ENCODE peak calls at places on chromosomes 6 and 20, in nine cellular contexts. N is upper lobe of right lung, Q is neural crest cell, I is esophagus muscularis mucosa, F is NB4, V is cardiac fibroblast, Y is suprapubic skin, X is OCI-LY7, O is mucosa of descending colon. D is an unnamed sample.

GRCh38 chr6:145929037-145929633 is 35.0 kb downstream of the SHPRH start:
- DNase-seq in N (no peak), Q (no peak), I (no peak), F (peak; percentile 60), V (peak; percentile 78), Y (no peak), X (peak; percentile 63), O (peak; percentile 29), D (peak; percentile 13)

GRCh38 chr6:106084106-106084963 is 1.8 kb upstream of the PRDM1 start:
- DNase-seq in N (no peak), Q (no peak), I (peak; percentile 66), F (peak; percentile 90), V (peak; percentile 91), Y (no peak), X (peak; percentile 91), O (peak; percentile 41), D (peak; percentile 79)

GRCh38 chr20:4681971-4682370 is 39.7 kb upstream of the PRND start:
- DNase-seq in N (no peak), Q (no peak), I (peak; percentile 66), F (no peak), V (peak; percentile 60), Y (no peak), X (no peak), O (no peak), D (no peak)

GRCh38 chr6:25882066-25882496 is 8.0 kb upstream of the SLC17A3 start:
- DNase-seq in N (peak; percentile 78), Q (no peak), I (no peak), F (no peak), V (no peak), Y (no peak), X (no peak), O (no peak), D (no peak)

GRCh38 chr6:4055420-4056041 is 23.4 kb downstream of the FAM217A start:
- DNase-seq in N (no peak), Q (no peak), I (no peak), F (peak; percentile 42), V (peak; percentile 89), Y (no peak), X (peak; percentile 7), O (peak; percentile 66), D (no peak)

GRCh38 chr6:112337209-112337638 is 9.9 kb upstream of the RFPL4B start:
- DNase-seq in N (no peak), Q (peak; percentile 61), I (no peak), F (peak; percentile 26), V (peak; percentile 84), Y (no peak), X (peak; percentile 5), O (peak; percentile 20), D (no peak)

GRCh38 chr6:36874443-36875249 is at the start of gene PPIL1:
- DNase-seq in N (peak; percentile 91), Q (peak; percentile 75), I (peak; percentile 96), F (peak; percentile 92), V (peak; percentile 96), Y (peak; percentile 92), X (peak; percentile 94), O (peak; percentile 84), D (peak; percentile 93)

GRCh38 chr20:47854687-47855212 is 69.5 kb upstream of the SULF2 start:
- DNase-seq in N (no peak), Q (peak; percentile 41), I (no peak), F (peak; percentile 71), V (peak; percentile 38), Y (no peak), X (peak; percentile 66), O (peak; percentile 56), D (peak; percentile 49)

GRCh38 chr6:167687035-167687720 is 139.5 kb upstream of the AFDN start:
- DNase-seq in N (no peak), Q (no peak), I (no peak), F (no peak), V (no peak), Y (peak; percentile 16), X (no peak), O (no peak), D (no peak)

GRCh38 chr20:16713056-16713455 is 16.8 kb upstream of the SNRPB2 start:
- DNase-seq in N (no peak), Q (no peak), I (no peak), F (peak; percentile 58), V (no peak), Y (no peak), X (no peak), O (no peak), D (no peak)

GRCh38 chr6:44272999-44273566 is 2.8 kb downstream of the TMEM151B start:
- DNase-seq in N (no peak), Q (no peak), I (no peak), F (no peak), V (no peak), Y (no peak), X (no peak), O (no peak), D (no peak)

GRCh38 chr6:56963043-56963442 is 8.1 kb downstream of the BEND6 start:
- DNase-seq in N (no peak), Q (no peak), I (no peak), F (no peak), V (no peak), Y (no peak), X (no peak), O (no peak), D (no peak)

GRCh38 chr6:56959938-56960337 is 5.0 kb downstream of the BEND6 start:
- DNase-seq in N (no peak), Q (no peak), I (no peak), F (no peak), V (peak; percentile 75), Y (no peak), X (no peak), O (no peak), D (no peak)

GRCh38 chr6:56959094-56959493 is 4.2 kb downstream of the BEND6 start:
- DNase-seq in N (no peak), Q (no peak), I (no peak), F (no peak), V (no peak), Y (no peak), X (no peak), O (no peak), D (no peak)

GRCh38 chr6:56962451-56962850 is 7.5 kb downstream of the BEND6 start:
- DNase-seq in N (no peak), Q (no peak), I (no peak), F (no peak), V (no peak), Y (no peak), X (no peak), O (no peak), D (no peak)

GRCh38 chr6:56961151-56961550 is 6.2 kb downstream of the BEND6 start:
- DNase-seq in N (no peak), Q (no peak), I (no peak), F (no peak), V (no peak), Y (no peak), X (peak; percentile 12), O (no peak), D (no peak)
- TF ChIP-seq CTCF in N (no peak), Q (no peak), I (no peak), F (no peak), V (no peak), Y (no peak), X (peak; percentile 32), O (no peak), D (peak; percentile 43)

GRCh38 chr6:21597243-21597682 is 3.7 kb downstream of the SOX4 start:
- DNase-seq in N (no peak), Q (no peak), I (no peak), F (no peak), V (no peak), Y (no peak), X (no peak), O (no peak), D (no peak)
- TF ChIP-seq CTCF in N (no peak), Q (peak; percentile 4), I (no peak), F (no peak), V (no peak), Y (no peak), X (peak; percentile 43), O (no peak), D (no peak)

GRCh38 chr6:40355532-40355931 is 231.6 kb downstream of the LRFN2 start:
- DNase-seq in N (no peak), Q (no peak), I (peak; percentile 86), F (no peak), V (no peak), Y (peak; percentile 5), X (no peak), O (no peak), D (no peak)

GRCh38 chr6:40359808-40360207 is 227.4 kb downstream of the LRFN2 start:
- DNase-seq in N (no peak), Q (no peak), I (peak; percentile 66), F (no peak), V (no peak), Y (no peak), X (no peak), O (no peak), D (no peak)

GRCh38 chr6:40356242-40356910 is 230.8 kb downstream of the LRFN2 start:
- DNase-seq in N (no peak), Q (no peak), I (peak; percentile 88), F (no peak), V (no peak), Y (peak; percentile 15), X (no peak), O (no peak), D (no peak)

GRCh38 chr6:40362859-40363258 is 224.3 kb downstream of the LRFN2 start:
- DNase-seq in N (no peak), Q (no peak), I (peak; percentile 80), F (no peak), V (no peak), Y (no peak), X (no peak), O (no peak), D (no peak)

GRCh38 chr6:40358473-40359460 is 228.4 kb downstream of the LRFN2 start:
- DNase-seq in N (no peak), Q (no peak), I (no peak), F (no peak), V (no peak), Y (peak; percentile 31), X (no peak), O (no peak), D (no peak)
- TF ChIP-seq CTCF in N (no peak), Q (no peak), I (no peak), F (no peak), V (no peak), Y (no peak), X (no peak), O (no peak), D (no peak)

GRCh38 chr6:136666041-136666440 is 115.8 kb upstream of the MAP7 start:
- DNase-seq in N (no peak), Q (no peak), I (no peak), F (no peak), V (no peak), Y (no peak), X (no peak), O (no peak), D (no peak)

GRCh38 chr6:136660727-136661126 is 110.5 kb upstream of the MAP7 start:
- DNase-seq in N (no peak), Q (no peak), I (no peak), F (no peak), V (no peak), Y (no peak), X (no peak), O (no peak), D (no peak)

GRCh38 chr6:136658711-136659110 is 108.5 kb upstream of the MAP7 start:
- DNase-seq in N (no peak), Q (no peak), I (no peak), F (no peak), V (no peak), Y (no peak), X (no peak), O (no peak), D (no peak)

GRCh38 chr6:136659991-136660499 is 109.8 kb upstream of the MAP7 start:
- DNase-seq in N (no peak), Q (no peak), I (no peak), F (no peak), V (no peak), Y (no peak), X (no peak), O (no peak), D (no peak)

GRCh38 chr6:136662347-136663237 is 112.4 kb upstream of the MAP7 start:
- DNase-seq in N (no peak), Q (no peak), I (no peak), F (no peak), V (no peak), Y (no peak), X (no peak), O (no peak), D (no peak)
- TF ChIP-seq CTCF in N (no peak), Q (no peak), I (no peak), F (no peak), V (no peak), Y (no peak), X (no peak), O (no peak), D (no peak)